ENCODE peak calls at places on chromosomes 6 and 20, in eight cellular contexts. P is HAP-1; O is transverse colon; Y is upper lobe of right lung; G is CD4-positive, alpha-beta T cell; K is brain microvascular endothelial cell; J is aorta; N is CD8-positive, alpha-beta T cell. R is an unnamed sample. For H3K27me3, the result is how much of the 10 kb centered on the place peaks cover.

GRCh38 chr6:6516643-6517042 is 71.9 kb upstream of the LY86 start:
- DNase-seq in N (no peak), G (no peak), O (no peak), P (no peak), K (no peak), Y (no peak), J (no peak), R (no peak)

GRCh38 chr6:147579667-147580066 is 71.2 kb downstream of the SAMD5 start:
- DNase-seq in G (no peak), N (no peak), O (no peak), P (no peak), K (no peak), J (no peak), Y (no peak), R (no peak)

GRCh38 chr20:48682529-48683385 is 145.0 kb downstream of the PREX1 start:
- DNase-seq in J (peak), N (no peak), K (peak), P (peak), G (no peak), Y (peak), O (peak), R (peak)

GRCh38 chr6:8006208-8006607 is 58.0 kb downstream of the BLOC1S5 start:
- DNase-seq in K (peak), J (no peak), G (no peak), Y (no peak), N (no peak), O (no peak), P (peak), R (no peak)

GRCh38 chr6:148693882-148694484 is 52.8 kb upstream of the UST start:
- DNase-seq in P (no peak), O (no peak), K (no peak), J (no peak), Y (no peak), G (no peak), N (no peak), R (no peak)

GRCh38 chr6:133673056-133673455 is 215.9 kb upstream of the TCF21 start:
- DNase-seq in J (no peak), G (no peak), O (no peak), N (no peak), Y (no peak), P (no peak), K (no peak), R (no peak)

GRCh38 chr6:111922454-111923297 is 49.4 kb upstream of the FYN start:
- DNase-seq in Y (no peak), G (no peak), J (no peak), P (peak), N (no peak), O (no peak), K (no peak), R (no peak)

GRCh38 chr6:44006872-44007303 is 120.4 kb downstream of the MRPL14 start:
- DNase-seq in Y (no peak), P (no peak), N (no peak), J (peak), K (no peak), O (no peak), G (no peak), R (no peak)

GRCh38 chr20:47318027-47318595 is 38.4 kb downstream of the ZMYND8 start:
- DNase-seq in K (peak), Y (peak), O (peak), N (no peak), G (no peak), P (peak), J (peak), R (no peak)

GRCh38 chr6:12047304-12047703 is 35.2 kb downstream of the HIVEP1 start:
- DNase-seq in O (peak), J (no peak), P (no peak), G (no peak), K (no peak), N (no peak), Y (peak), R (no peak)

GRCh38 chr6:1368940-1369339 is 20.4 kb upstream of the FOXF2 start:
- DNase-seq in Y (no peak), K (no peak), G (no peak), O (no peak), J (no peak), P (no peak), N (no peak), R (no peak)

GRCh38 chr20:44522841-44523240 is 971 bp upstream of the SERINC3 start:
- DNase-seq in G (no peak), N (no peak), P (no peak), Y (no peak), K (no peak), J (no peak), O (no peak), R (no peak)

GRCh38 chr20:58818585-58819285 is 32.0 kb downstream of the GNAS-AS1 start:
- DNase-seq in N (no peak), Y (no peak), J (peak), K (no peak), G (no peak), P (no peak), O (no peak), R (no peak)

GRCh38 chr20:49245921-49246740 is 26.9 kb downstream of the DDX27 start:
- DNase-seq in P (peak), G (no peak), O (no peak), K (peak), Y (no peak), N (no peak), J (no peak), R (no peak)

GRCh38 chr6:47631248-47632196 is 66.9 kb upstream of the ADGRF4 start:
- DNase-seq in J (no peak), G (no peak), N (no peak), K (peak), P (peak), O (no peak), Y (no peak), R (no peak)

GRCh38 chr20:49323622-49324238 is 45.9 kb upstream of the ZNFX1 start:
- DNase-seq in N (peak), Y (no peak), P (no peak), G (no peak), O (no peak), J (no peak), K (peak), R (no peak)

GRCh38 chr6:7035837-7036249 is 71.9 kb upstream of the RREB1 start:
- DNase-seq in O (no peak), P (no peak), K (no peak), J (no peak), Y (no peak), G (no peak), N (no peak), R (no peak)

GRCh38 chr6:142570221-142570671 is 268.4 kb downstream of the ADGRG6 start:
- DNase-seq in K (peak), O (no peak), J (no peak), P (no peak), Y (no peak), N (no peak), G (no peak), R (no peak)

GRCh38 chr6:158552055-158552795 is 7.7 kb upstream of the TMEM181 start:
- DNase-seq in J (no peak), O (no peak), G (no peak), N (no peak), Y (no peak), P (no peak), K (no peak), R (no peak)

GRCh38 chr6:157325069-157325805 is 1.9 kb upstream of the TMEM242 start:
- DNase-seq in P (no peak), O (no peak), J (no peak), Y (no peak), N (no peak), G (no peak), K (peak), R (no peak)

GRCh38 chr6:113290684-113291083 is 566.5 kb upstream of the MARCKS start:
- DNase-seq in O (no peak), Y (no peak), J (no peak), N (no peak), G (no peak), P (no peak), K (no peak), R (no peak)

GRCh38 chr6:13303668-13304017 is 24.7 kb downstream of the TBC1D7 start:
- DNase-seq in P (no peak), Y (peak), K (peak), G (no peak), O (peak), N (no peak), J (peak), R (peak)

GRCh38 chr20:14431568-14431967 is 94.2 kb upstream of the FLRT3 start:
- DNase-seq in P (no peak), G (no peak), N (no peak), K (no peak), J (no peak), Y (no peak), O (no peak), R (no peak)

GRCh38 chr20:32820000-32820697 is 395 bp downstream of the MAPRE1 start:
- DNase-seq in G (peak), K (no peak), N (no peak), J (peak), P (peak), O (no peak), Y (peak), R (no peak)

GRCh38 chr6:109290143-109290931 is 91.9 kb downstream of the CD164 start:
- DNase-seq in G (no peak), J (no peak), K (no peak), N (no peak), P (no peak), O (no peak), Y (no peak), R (peak)

DNA sequence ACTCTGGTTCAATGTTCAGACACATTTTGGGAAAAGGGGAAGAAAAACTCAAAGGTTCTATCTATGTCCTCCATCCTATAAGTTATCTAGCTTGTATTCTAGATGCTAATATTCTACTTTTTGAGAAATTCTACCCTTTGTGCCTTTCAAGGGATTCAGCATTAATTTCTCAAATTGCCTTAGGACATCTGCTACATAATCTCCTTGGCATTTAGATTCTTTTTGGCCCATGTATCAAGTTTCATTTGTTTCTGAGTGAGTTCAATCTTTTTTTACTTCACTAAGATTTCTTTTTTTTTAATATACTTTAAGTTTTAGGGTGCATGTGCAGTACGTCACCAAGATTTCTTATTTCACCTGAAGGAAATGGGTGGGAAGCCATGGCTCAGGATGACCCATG is 232.7 kb upstream of the TENT5A start:
- DNase-seq in N (no peak), G (no peak), P (no peak), Y (no peak), J (no peak), K (no peak), O (no peak), R (no peak)
- H3K27me3 ChIP-seq in N (under half), G (under half), P (under half), Y (under half), J (under half), K (under half), O (under half), R (under half)

GRCh38 chr20:62978559-62978938 is 26.0 kb downstream of the SLC17A9 start:
- DNase-seq in K (no peak), N (no peak), G (no peak), O (no peak), P (no peak), J (no peak), Y (no peak), R (no peak)
- H3K27me3 ChIP-seq in K (half or more), N (under half), G (half or more), O (half or more), P (half or more), J (under half), Y (half or more), R (half or more)

GRCh38 chr20:63317061-63317460 is 24.1 kb downstream of the COL20A1 start:
- DNase-seq in K (no peak), N (no peak), O (no peak), Y (no peak), J (no peak), G (no peak), P (no peak), R (no peak)
- H3K27me3 ChIP-seq in K (under half), N (under half), O (under half), Y (under half), J (under half), G (under half), P (under half), R (under half)

DNA sequence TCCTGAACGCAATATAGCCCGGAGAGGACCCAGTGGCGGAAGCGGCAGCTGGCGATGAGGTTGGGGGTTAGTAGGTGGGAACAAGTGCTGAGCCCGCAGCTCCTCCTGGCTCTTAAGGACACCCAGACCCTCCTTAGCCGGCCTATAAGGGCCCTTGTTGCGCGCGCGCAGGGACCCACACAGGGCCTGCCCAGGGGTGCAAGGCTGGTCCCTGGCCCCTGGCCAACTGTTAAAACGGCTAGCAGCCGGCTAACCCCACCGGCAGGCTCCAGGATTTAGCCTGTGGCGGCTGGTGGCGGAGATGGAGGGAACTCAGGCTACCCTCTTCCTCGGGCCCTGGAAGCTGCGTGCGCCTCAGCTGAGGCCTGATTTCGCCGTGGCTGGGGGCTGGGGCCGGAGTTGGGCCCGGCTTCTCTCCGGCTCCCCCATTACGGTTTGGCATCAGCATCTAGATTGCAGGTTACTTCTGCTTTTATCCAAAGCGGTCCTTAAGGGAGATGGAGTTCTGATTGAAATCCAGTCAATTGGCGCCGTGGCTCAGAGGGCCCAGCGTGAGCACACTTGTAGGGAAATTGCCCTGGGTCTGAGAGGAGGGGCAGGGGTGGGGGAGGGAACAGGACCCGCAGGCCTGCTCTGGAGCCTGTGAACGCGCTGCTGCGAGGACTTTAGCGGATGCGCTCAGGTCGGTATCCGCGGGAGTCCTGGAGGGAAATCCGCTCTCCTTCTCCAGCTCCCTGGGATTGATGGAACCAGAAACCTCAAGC is 37.0 kb upstream of the CCDC167 start:
- DNase-seq in J (no peak), K (no peak), G (no peak), N (no peak), P (no peak), O (no peak), Y (no peak), R (no peak)
- H3K27me3 ChIP-seq in J (under half), K (under half), G (under half), N (under half), P (under half), O (half or more), Y (half or more), R (half or more)

GRCh38 chr20:1013566-1014340 is 11.6 kb upstream of the RSPO4 start:
- DNase-seq in K (no peak), J (no peak), P (no peak), Y (peak), N (no peak), G (no peak), O (no peak), R (no peak)
- H3K27me3 ChIP-seq in K (under half), J (under half), P (under half), Y (under half), N (under half), G (under half), O (under half), R (under half)

GRCh38 chr6:16132909-16133308 is 4.0 kb downstream of the MYLIP start:
- DNase-seq in K (no peak), J (no peak), Y (no peak), N (no peak), G (no peak), P (no peak), O (no peak), R (no peak)
- H3K27me3 ChIP-seq in K (under half), J (under half), Y (under half), N (under half), G (under half), P (under half), O (under half), R (under half)

DNA sequence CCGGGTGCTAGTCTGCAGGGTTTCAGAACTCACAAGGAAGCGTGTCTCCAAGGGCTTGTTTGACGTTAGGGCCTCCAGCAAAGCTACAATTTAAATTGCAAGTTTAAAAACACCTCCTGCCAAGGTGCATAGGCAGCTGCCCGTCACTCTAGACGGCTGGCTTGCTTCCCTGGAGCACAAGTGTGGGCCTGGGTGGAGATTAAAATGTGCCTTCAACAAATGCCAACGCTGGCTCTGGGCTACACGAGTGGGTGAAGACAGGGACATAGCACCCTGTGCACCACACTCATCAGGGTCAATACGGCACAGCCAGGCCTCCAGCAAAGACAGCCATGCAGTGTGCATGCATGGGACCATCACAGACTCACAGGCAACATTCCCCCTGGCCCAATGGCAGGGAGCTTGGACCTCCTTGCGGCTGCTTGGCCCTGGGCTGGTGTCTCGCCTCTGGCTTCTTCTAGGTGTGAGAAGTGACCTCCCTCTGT is 48.4 kb upstream of the FRMD1 start:
- DNase-seq in O (no peak), K (no peak), P (no peak), Y (no peak), G (no peak), N (peak), J (no peak), R (no peak)
- H3K27me3 ChIP-seq in O (under half), K (under half), P (under half), Y (under half), G (under half), N (under half), J (under half), R (under half)

GRCh38 chr6:136792945-136793289 is 640 bp upstream of the MAP3K5 start:
- DNase-seq in J (peak), K (peak), G (peak), O (peak), Y (peak), N (peak), P (peak), R (peak)

GRCh38 chr6:136793348-136793747 is 1.1 kb upstream of the MAP3K5 start:
- DNase-seq in P (no peak), N (no peak), K (no peak), G (no peak), J (no peak), Y (no peak), O (no peak), R (no peak)

GRCh38 chr6:136791296-136792065 is 796 bp downstream of the MAP3K5 start:
- DNase-seq in J (peak), N (peak), Y (peak), G (peak), K (peak), P (peak), O (peak), R (peak)

GRCh38 chr6:136790411-136791295 is 1.6 kb downstream of the MAP3K5 start:
- DNase-seq in J (no peak), O (no peak), G (no peak), K (no peak), Y (no peak), N (no peak), P (no peak), R (no peak)

GRCh38 chr6:136792066-136792944 is at the start of gene MAP3K5:
- DNase-seq in P (peak), Y (peak), O (peak), K (peak), N (peak), J (peak), G (peak), R (peak)
- H3K27me3 ChIP-seq in P (under half), Y (under half), O (under half), K (under half), N (under half), J (under half), G (under half), R (under half)